ENCODE peak calls at places on chromosomes 13 and 19, in ten cellular contexts. X is ascending aorta, J is Panc1, F is cardiac muscle cell, Y is PC-9, N is endodermal cell, Z is gastrocnemius medialis, E is MM.1S, K is left ventricle myocardium inferior, U is testis. B is an unnamed sample. For H3K4me1, the result is how much of the 10 kb centered on the place peaks cover.

GRCh38 chr19:39064405-39064804 is 19.8 kb upstream of the ACP7 start:
- DNase-seq in X (no peak), J (no peak), F (no peak), Y (no peak), N (no peak), Z (no peak), E (no peak), K (no peak), U (no peak), B (no peak)

GRCh38 chr19:13169769-13170168 is 19.6 kb downstream of the IER2 start:
- DNase-seq in X (no peak), J (no peak), F (no peak), Y (peak), N (no peak), Z (no peak), E (no peak), K (no peak), U (no peak), B (no peak)

GRCh38 chr19:31470229-31470939 is 121.1 kb upstream of the TSHZ3 start:
- DNase-seq in X (no peak), J (no peak), F (no peak), Y (no peak), N (no peak), Z (no peak), E (peak), K (no peak), U (no peak), B (no peak)

GRCh38 chr13:97223711-97224461 is 1.8 kb downstream of the MBNL2 start:
- DNase-seq in X (no peak), J (no peak), F (peak), Y (peak), N (peak), Z (peak), E (peak), K (peak), U (peak), B (peak)

GRCh38 chr19:3094638-3095374 is 644 bp downstream of the GNA11 start:
- DNase-seq in X (no peak), J (no peak), F (peak), Y (no peak), N (peak), Z (no peak), E (no peak), K (no peak), U (no peak), B (no peak)

GRCh38 chr13:69999875-70000274 is 107.8 kb upstream of the ATXN8OS start:
- DNase-seq in X (no peak), J (no peak), F (no peak), Y (no peak), N (no peak), Z (no peak), E (no peak), K (no peak), U (no peak), B (no peak)

GRCh38 chr13:26872444-26873173 is 112.0 kb upstream of the GPR12 start:
- DNase-seq in X (no peak), J (peak), F (peak), Y (no peak), N (peak), Z (no peak), E (peak), K (peak), U (peak), B (no peak)

GRCh38 chr13:34087791-34088190 is 269.8 kb downstream of the RFC3 start:
- DNase-seq in X (no peak), J (no peak), F (no peak), Y (no peak), N (no peak), Z (no peak), E (no peak), K (no peak), U (no peak), B (no peak)

GRCh38 chr13:83215627-83216026 is 666.6 kb downstream of the SLITRK1 start:
- DNase-seq in X (no peak), J (no peak), F (no peak), Y (no peak), N (no peak), Z (no peak), E (no peak), K (no peak), U (no peak), B (no peak)

GRCh38 chr19:14544977-14545715 is 15.8 kb downstream of the TECR start:
- DNase-seq in X (no peak), J (no peak), F (no peak), Y (no peak), N (no peak), Z (peak), E (no peak), K (peak), U (no peak), B (no peak)

GRCh38 chr19:604355-604754 is 14.7 kb downstream of the HCN2 start:
- DNase-seq in X (no peak), J (no peak), F (no peak), Y (no peak), N (no peak), Z (no peak), E (peak), K (no peak), U (peak), B (no peak)

GRCh38 chr13:110347535-110348308 is 40.6 kb downstream of the COL4A2 start:
- DNase-seq in X (peak), J (no peak), F (no peak), Y (peak), N (no peak), Z (no peak), E (no peak), K (peak), U (no peak), B (peak)

GRCh38 chr19:590750-591098 is 1.0 kb downstream of the HCN2 start:
- DNase-seq in X (no peak), J (no peak), F (no peak), Y (no peak), N (no peak), Z (no peak), E (no peak), K (no peak), U (no peak), B (no peak)

GRCh38 chr13:30872685-30873443 is 33.2 kb upstream of the MEDAG start:
- DNase-seq in X (peak), J (no peak), F (no peak), Y (no peak), N (peak), Z (no peak), E (no peak), K (no peak), U (peak), B (peak)

GRCh38 chr13:54536112-54536511 is 1507.5 kb downstream of the OLFM4 start:
- DNase-seq in X (no peak), J (no peak), F (peak), Y (no peak), N (no peak), Z (no peak), E (no peak), K (no peak), U (no peak), B (no peak)

GRCh38 chr19:19487077-19488040 is 28.0 kb downstream of the TSSK6 start:
- DNase-seq in X (no peak), J (no peak), F (no peak), Y (no peak), N (no peak), Z (no peak), E (no peak), K (no peak), U (no peak), B (no peak)

GRCh38 chr13:100872761-100873160 is 198.2 kb upstream of the TMTC4 start:
- DNase-seq in X (no peak), J (no peak), F (no peak), Y (no peak), N (no peak), Z (no peak), E (no peak), K (no peak), U (no peak), B (no peak)

GRCh38 chr13:23723463-23723862 is 153.3 kb downstream of the TNFRSF19 start:
- DNase-seq in X (no peak), J (no peak), F (no peak), Y (no peak), N (no peak), Z (no peak), E (no peak), K (no peak), U (no peak), B (no peak)

GRCh38 chr13:105139380-105140285 is 1395.8 kb downstream of the EFNB2 start:
- DNase-seq in X (no peak), J (no peak), F (peak), Y (peak), N (peak), Z (no peak), E (peak), K (peak), U (peak), B (peak)

GRCh38 chr19:42175952-42176648 is 41.4 kb downstream of the DEDD2 start:
- DNase-seq in X (no peak), J (no peak), F (no peak), Y (no peak), N (peak), Z (no peak), E (no peak), K (no peak), U (peak), B (no peak)

GRCh38 chr19:38206006-38206745 is 17.8 kb downstream of the DPF1 start:
- DNase-seq in X (no peak), J (no peak), F (no peak), Y (no peak), N (no peak), Z (no peak), E (no peak), K (no peak), U (no peak), B (no peak)

GRCh38 chr19:56831279-56831678 is 9.2 kb downstream of the PEG3 start:
- DNase-seq in X (no peak), J (no peak), F (no peak), Y (no peak), N (no peak), Z (no peak), E (no peak), K (no peak), U (no peak), B (no peak)

GRCh38 chr19:16326401-16327130 is 1.9 kb downstream of the KLF2 start:
- DNase-seq in X (no peak), J (no peak), F (no peak), Y (no peak), N (peak), Z (no peak), E (peak), K (no peak), U (no peak), B (no peak)

GRCh38 chr13:49140910-49141611 is 79.1 kb upstream of the MLNR start:
- DNase-seq in X (no peak), J (no peak), F (no peak), Y (no peak), N (no peak), Z (no peak), E (no peak), K (no peak), U (no peak), B (no peak)

GRCh38 chr13:77928909-77929308 is 10.3 kb upstream of the EDNRB start:
- DNase-seq in X (no peak), J (peak), F (no peak), Y (no peak), N (no peak), Z (no peak), E (peak), K (no peak), U (no peak), B (no peak)
- H3K4me1 ChIP-seq in X (under half), J (under half), F (under half), Y (under half), N (under half), Z (under half), E (under half), K (under half), U (under half), B (under half)

GRCh38 chr13:37716395-37716794 is 117.8 kb upstream of the POSTN start:
- DNase-seq in X (no peak), J (no peak), F (no peak), Y (no peak), N (no peak), Z (no peak), E (no peak), K (no peak), U (no peak), B (no peak)
- H3K4me1 ChIP-seq in X (under half), J (under half), F (under half), Y (under half), N (under half), Z (under half), E (under half), K (under half), U (under half), B (under half)

DNA sequence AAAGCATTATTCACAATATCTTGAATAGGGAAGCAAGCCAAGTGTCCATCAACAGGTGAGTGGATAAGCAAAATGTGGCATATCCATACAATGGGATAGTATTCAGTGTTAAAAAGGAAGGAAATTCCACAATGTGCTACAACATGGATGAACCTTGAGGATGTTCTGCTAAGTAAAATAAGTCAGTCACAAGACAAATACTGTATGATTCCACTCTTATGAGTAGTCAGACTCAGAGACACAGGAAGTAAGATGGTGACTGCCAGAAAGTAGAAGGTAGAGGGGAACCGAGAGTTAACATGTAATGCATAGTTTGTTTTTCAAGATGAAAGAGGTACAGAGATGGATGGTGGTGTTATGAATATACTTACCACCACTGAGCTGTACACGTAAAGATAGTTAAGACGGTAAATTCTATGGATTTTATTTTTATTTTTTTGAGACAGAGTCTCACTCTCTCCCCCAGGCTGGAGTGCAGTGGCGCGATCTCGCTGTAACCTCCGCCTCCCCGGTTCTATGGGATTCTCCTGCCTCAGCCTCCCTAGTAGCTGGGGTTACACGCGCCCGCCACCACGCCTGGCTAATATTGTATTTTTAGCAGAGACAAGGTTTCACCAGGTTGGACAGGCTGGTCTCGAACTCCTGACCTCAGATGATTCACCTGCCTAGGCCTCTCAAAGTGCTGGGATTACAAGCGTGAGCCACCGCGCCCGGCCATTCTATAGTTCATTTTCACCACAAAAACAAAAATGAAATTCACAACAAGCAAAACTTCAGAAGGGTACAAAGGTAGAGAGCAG is 1.0 kb upstream of the CHAMP1 start:
- DNase-seq in X (no peak), J (no peak), F (no peak), Y (no peak), N (no peak), Z (no peak), E (peak), K (no peak), U (peak), B (no peak)
- H3K4me1 ChIP-seq in X (under half), J (under half), F (under half), Y (under half), N (under half), Z (under half), E (under half), K (half or more), U (under half), B (under half)

GRCh38 chr19:55252760-55253159 is 6.1 kb downstream of the PPP6R1 start:
- DNase-seq in X (no peak), J (no peak), F (no peak), Y (no peak), N (no peak), Z (no peak), E (no peak), K (no peak), U (no peak), B (no peak)
- H3K4me1 ChIP-seq in X (under half), J (under half), F (under half), Y (half or more), N (under half), Z (half or more), E (under half), K (half or more), U (under half), B (half or more)

GRCh38 chr19:5128932-5129389 is 160.0 kb downstream of the KDM4B start:
- DNase-seq in X (no peak), J (no peak), F (peak), Y (no peak), N (peak), Z (no peak), E (no peak), K (no peak), U (peak), B (peak)

GRCh38 chr19:5125797-5126497 is 157.0 kb downstream of the KDM4B start:
- DNase-seq in X (no peak), J (no peak), F (peak), Y (no peak), N (peak), Z (no peak), E (no peak), K (no peak), U (no peak), B (no peak)

GRCh38 chr19:5126498-5127223 is 157.7 kb downstream of the KDM4B start:
- DNase-seq in X (no peak), J (no peak), F (no peak), Y (no peak), N (no peak), Z (no peak), E (no peak), K (no peak), U (no peak), B (no peak)

GRCh38 chr19:5128251-5128931 is 159.5 kb downstream of the KDM4B start:
- DNase-seq in X (no peak), J (no peak), F (peak), Y (no peak), N (peak), Z (no peak), E (no peak), K (peak), U (peak), B (peak)

DNA sequence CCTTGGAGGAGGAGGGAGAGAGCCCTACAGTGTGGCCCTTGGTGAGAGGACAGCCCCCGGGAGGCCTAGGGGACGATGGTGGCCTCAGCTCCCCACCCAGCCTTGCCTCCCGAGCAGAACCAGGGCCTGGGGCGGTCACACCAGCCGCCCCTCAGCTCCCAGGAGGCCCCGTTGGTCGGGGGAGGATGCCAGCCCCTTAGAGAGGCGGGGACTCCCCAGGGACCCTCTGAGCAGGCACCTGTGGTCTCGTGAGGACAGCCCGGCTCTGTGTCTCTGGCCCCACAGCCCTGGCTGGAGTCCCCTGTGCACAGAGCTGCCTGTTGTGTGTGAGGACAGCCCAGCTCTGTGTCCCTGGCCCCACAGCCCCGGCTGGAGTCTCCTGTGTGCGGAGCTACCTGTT is 158.8 kb downstream of the KDM4B start:
- DNase-seq in X (no peak), J (no peak), F (no peak), Y (no peak), N (peak), Z (no peak), E (no peak), K (no peak), U (no peak), B (no peak)
- H3K4me1 ChIP-seq in X (under half), J (under half), F (half or more), Y (under half), N (under half), Z (under half), E (under half), K (under half), U (half or more), B (under half)

DNA sequence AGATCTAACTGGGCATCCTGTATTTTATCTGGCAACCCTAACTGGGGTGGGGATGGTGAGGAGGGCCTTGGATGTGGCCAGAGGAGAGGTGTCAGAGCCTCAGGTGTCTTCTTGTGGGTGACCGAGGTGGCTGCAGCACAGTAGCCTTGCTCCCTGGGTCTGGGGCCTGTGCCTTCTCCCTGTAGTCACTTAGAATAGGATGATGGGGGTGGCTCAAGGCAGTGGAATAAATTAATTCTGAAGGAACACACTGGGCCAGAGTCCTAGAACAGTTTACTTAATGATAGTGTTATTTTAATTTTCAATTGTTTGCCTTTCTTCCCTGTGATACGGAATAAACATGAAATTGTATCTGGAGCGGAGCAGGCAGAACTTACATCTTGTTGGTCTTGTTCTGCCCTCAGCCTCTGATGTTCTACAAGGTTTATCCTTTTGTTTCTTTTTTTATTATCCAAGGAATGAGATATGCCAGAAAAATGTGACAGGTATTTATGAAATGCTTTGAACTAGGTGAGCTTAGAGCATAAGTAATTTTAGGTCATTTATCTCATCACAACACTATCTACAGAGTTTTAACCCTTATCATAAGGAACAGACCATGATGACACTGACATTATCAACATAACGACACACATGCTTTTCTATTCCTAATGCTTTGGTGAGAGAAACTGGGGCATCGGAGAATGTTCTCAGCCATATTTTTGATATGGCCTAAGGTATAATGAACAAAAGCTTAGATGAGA is 51.4 kb downstream of the LRCH1 start:
- DNase-seq in X (no peak), J (no peak), F (no peak), Y (no peak), N (no peak), Z (no peak), E (no peak), K (no peak), U (no peak), B (no peak)
- H3K4me1 ChIP-seq in X (under half), J (under half), F (under half), Y (under half), N (under half), Z (under half), E (under half), K (half or more), U (under half), B (under half)

GRCh38 chr13:106566682-106567420 is 1.1 kb downstream of the ARGLU1 start:
- DNase-seq in X (peak), J (no peak), F (peak), Y (peak), N (peak), Z (peak), E (peak), K (peak), U (peak), B (no peak)
- H3K4me1 ChIP-seq in X (under half), J (under half), F (under half), Y (under half), N (under half), Z (half or more), E (under half), K (half or more), U (under half), B (under half)

GRCh38 chr19:2055871-2056809 is 5.1 kb upstream of the MKNK2 start:
- DNase-seq in X (no peak), J (no peak), F (no peak), Y (no peak), N (peak), Z (peak), E (no peak), K (peak), U (peak), B (peak)
- H3K4me1 ChIP-seq in X (under half), J (half or more), F (under half), Y (under half), N (under half), Z (half or more), E (under half), K (half or more), U (under half), B (under half)

GRCh38 chr13:113853518-113854237 is 10.2 kb downstream of the GAS6 start:
- DNase-seq in X (no peak), J (no peak), F (no peak), Y (no peak), N (peak), Z (no peak), E (no peak), K (peak), U (peak), B (peak)
- H3K4me1 ChIP-seq in X (under half), J (under half), F (under half), Y (under half), N (under half), Z (half or more), E (half or more), K (half or more), U (half or more), B (half or more)

DNA sequence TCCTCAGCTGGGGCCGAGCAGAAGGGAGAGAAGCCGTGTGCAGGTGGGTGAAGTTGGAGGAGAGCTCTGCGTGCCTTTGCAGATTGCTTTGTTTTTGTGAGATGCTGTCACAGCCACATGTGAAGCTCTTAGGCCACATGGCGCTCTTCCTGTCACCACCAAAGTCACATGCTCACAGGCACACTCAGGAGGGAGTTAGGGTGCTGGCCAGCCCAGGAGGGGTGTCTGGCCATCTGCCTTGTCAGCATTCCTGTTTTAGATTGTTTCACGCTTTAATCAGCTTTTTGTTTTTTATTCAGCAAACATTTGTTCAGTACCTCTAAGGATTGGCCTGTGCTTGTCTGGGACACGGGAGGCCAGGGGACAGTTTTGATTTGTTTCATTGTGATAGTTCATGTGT is 21.9 kb downstream of the GPATCH1 start:
- DNase-seq in X (no peak), J (no peak), F (no peak), Y (no peak), N (no peak), Z (no peak), E (no peak), K (no peak), U (no peak), B (no peak)
- H3K4me1 ChIP-seq in X (under half), J (under half), F (under half), Y (under half), N (under half), Z (under half), E (under half), K (under half), U (under half), B (under half)

B was measured in right atrium auricular region.